ENCODE peak calls at places on chromosomes 7 and 10, in eight cellular contexts. One of them, this sample, is unnamed.

GRCh38 chr10:43137701-43137970 is 609 bp upstream of the CSGALNACT2 start:
- DNase-seq in fibroblast of pulmonary artery: peak; percentile 64
- DNase-seq in RWPE1: no peak
- DNase-seq in HS-27A: no peak
- DNase-seq in NCI-H226: peak; percentile 20
- DNase-seq in effector memory CD8-positive, alpha-beta T cell: peak; percentile 27
- DNase-seq in AG09319: peak; percentile 39
- DNase-seq in NCI-H524: peak; percentile 12
- DNase-seq in this sample: no peak

GRCh38 chr10:5434017-5434753 is 21.8 kb downstream of the NET1 start:
- DNase-seq in fibroblast of pulmonary artery: peak; percentile 86
- DNase-seq in RWPE1: no peak
- DNase-seq in HS-27A: no peak
- DNase-seq in NCI-H226: peak; percentile 7
- DNase-seq in effector memory CD8-positive, alpha-beta T cell: no peak
- DNase-seq in AG09319: no peak
- DNase-seq in NCI-H524: peak; percentile 15
- DNase-seq in this sample: no peak

GRCh38 chr7:4840097-4840501 is 21.7 kb downstream of the PAPOLB start:
- DNase-seq in fibroblast of pulmonary artery: no peak
- DNase-seq in RWPE1: no peak
- DNase-seq in HS-27A: no peak
- DNase-seq in NCI-H226: no peak
- DNase-seq in effector memory CD8-positive, alpha-beta T cell: no peak
- DNase-seq in AG09319: no peak
- DNase-seq in NCI-H524: peak; percentile 54
- DNase-seq in this sample: no peak

GRCh38 chr10:62639139-62639538 is 165.4 kb upstream of the ADO start:
- DNase-seq in fibroblast of pulmonary artery: no peak
- DNase-seq in RWPE1: no peak
- DNase-seq in HS-27A: no peak
- DNase-seq in NCI-H226: no peak
- DNase-seq in effector memory CD8-positive, alpha-beta T cell: no peak
- DNase-seq in AG09319: no peak
- DNase-seq in NCI-H524: no peak
- DNase-seq in this sample: no peak

GRCh38 chr7:7898155-7898554 is 70.4 kb upstream of the GLCCI1 start:
- DNase-seq in fibroblast of pulmonary artery: no peak
- DNase-seq in RWPE1: no peak
- DNase-seq in HS-27A: no peak
- DNase-seq in NCI-H226: no peak
- DNase-seq in effector memory CD8-positive, alpha-beta T cell: no peak
- DNase-seq in AG09319: no peak
- DNase-seq in NCI-H524: no peak
- DNase-seq in this sample: no peak

GRCh38 chr7:139916717-139917395 is 87.8 kb downstream of the TBXAS1 start:
- DNase-seq in fibroblast of pulmonary artery: no peak
- DNase-seq in RWPE1: no peak
- DNase-seq in HS-27A: no peak
- DNase-seq in NCI-H226: no peak
- DNase-seq in effector memory CD8-positive, alpha-beta T cell: no peak
- DNase-seq in AG09319: no peak
- DNase-seq in NCI-H524: no peak
- DNase-seq in this sample: peak; percentile 31

GRCh38 chr7:20019757-20020432 is 197.3 kb downstream of the MACC1 start:
- DNase-seq in fibroblast of pulmonary artery: no peak
- DNase-seq in RWPE1: no peak
- DNase-seq in HS-27A: no peak
- DNase-seq in NCI-H226: no peak
- DNase-seq in effector memory CD8-positive, alpha-beta T cell: no peak
- DNase-seq in AG09319: no peak
- DNase-seq in NCI-H524: no peak
- DNase-seq in this sample: no peak

GRCh38 chr10:49174261-49174925 is 13.8 kb downstream of the TMEM273 start:
- DNase-seq in fibroblast of pulmonary artery: no peak
- DNase-seq in RWPE1: no peak
- DNase-seq in HS-27A: no peak
- DNase-seq in NCI-H226: no peak
- DNase-seq in effector memory CD8-positive, alpha-beta T cell: no peak
- DNase-seq in AG09319: no peak
- DNase-seq in NCI-H524: no peak
- DNase-seq in this sample: no peak